ENCODE peak calls at places on chromosome 7, in four cellular contexts. M, K, D and C are unnamed samples.

GRCh38 chr7:98266840-98267239 is 14.6 kb upstream of the BRI3 start:
- DNase-seq in M (no peak), K (no peak), D (no peak), C (no peak)

GRCh38 chr7:135709508-135709907 is 18.5 kb downstream of the SLC13A4 start:
- DNase-seq in M (no peak), K (no peak), D (no peak), C (no peak)

GRCh38 chr7:129958643-129959479 is 6.1 kb upstream of the UBE2H start:
- DNase-seq in M (no peak), K (no peak), D (peak), C (no peak)

GRCh38 chr7:22663319-22663718 is 63.7 kb upstream of the IL6 start:
- DNase-seq in M (no peak), K (no peak), D (no peak), C (no peak)

GRCh38 chr7:4818000-4818794 is 42.8 kb downstream of the AP5Z1 start:
- DNase-seq in M (no peak), K (no peak), D (no peak), C (no peak)

GRCh38 chr7:1046722-1047679 is 2.7 kb downstream of the GPR146 start:
- DNase-seq in M (no peak), K (no peak), D (peak), C (no peak)

GRCh38 chr7:100606313-100606712 is 4.2 kb downstream of the PCOLCE start:
- DNase-seq in M (no peak), K (no peak), D (no peak), C (no peak)

GRCh38 chr7:157401567-157402387 is 65.0 kb downstream of the DNAJB6 start:
- DNase-seq in M (no peak), K (no peak), D (no peak), C (no peak)

GRCh38 chr7:157250605-157251228 is 86.1 kb upstream of the DNAJB6 start:
- DNase-seq in M (peak), K (peak), D (peak), C (peak)

GRCh38 chr7:131072505-131073091 is 255.1 kb upstream of the MKLN1 start:
- DNase-seq in M (peak), K (no peak), D (no peak), C (no peak)

GRCh38 chr7:16801579-16801978 is 3.2 kb downstream of the AGR2 start:
- DNase-seq in M (no peak), K (no peak), D (no peak), C (no peak)

GRCh38 chr7:46682841-46683624 is 762.0 kb upstream of the IGFBP3 start:
- DNase-seq in M (no peak), K (no peak), D (no peak), C (no peak)

GRCh38 chr7:39509912-39510311 is 56.3 kb upstream of the YAE1 start:
- DNase-seq in M (no peak), K (no peak), D (no peak), C (no peak)

GRCh38 chr7:102297487-102298218 is 11.0 kb downstream of the SH2B2 start:
- DNase-seq in M (no peak), K (no peak), D (no peak), C (no peak)

GRCh38 chr7:71509381-71509780 is 377.4 kb downstream of the GALNT17 start:
- DNase-seq in M (no peak), K (no peak), D (no peak), C (no peak)

GRCh38 chr7:65746398-65746669 is 126.5 kb upstream of the VKORC1L1 start:
- DNase-seq in M (no peak), K (no peak), D (no peak), C (no peak)

GRCh38 chr7:120841608-120842007 is 16.3 kb downstream of the TSPAN12 start:
- DNase-seq in M (no peak), K (no peak), D (no peak), C (no peak)

GRCh38 chr7:19558527-19558926 is 150.3 kb downstream of the POLR1F start:
- DNase-seq in M (no peak), K (no peak), D (no peak), C (no peak)